ENCODE peak calls at places on chromosomes 11 and 22, in four cellular contexts. One of them, this sample, is unnamed.

GRCh38 chr11:12221136-12221535 is 110.7 kb downstream of the MICAL2 start:
- DNase-seq in HL-60: no peak
- DNase-seq in K562: no peak
- DNase-seq in GM12878: no peak
- DNase-seq in this sample: no peak

GRCh38 chr22:25487508-25487907 is 77.0 kb upstream of the GRK3 start:
- DNase-seq in HL-60: no peak
- DNase-seq in K562: no peak
- DNase-seq in GM12878: no peak
- DNase-seq in this sample: no peak

GRCh38 chr22:27115816-27116256 is 458.4 kb downstream of the MIAT start:
- DNase-seq in HL-60: no peak
- DNase-seq in K562: no peak
- DNase-seq in GM12878: no peak
- DNase-seq in this sample: no peak

GRCh38 chr11:47991266-47991830 is 11.0 kb downstream of the PTPRJ start:
- DNase-seq in HL-60: peak
- DNase-seq in K562: no peak
- DNase-seq in GM12878: no peak
- DNase-seq in this sample: no peak

GRCh38 chr22:48103126-48103875 is 1340.9 kb downstream of the TBC1D22A start:
- DNase-seq in HL-60: no peak
- DNase-seq in K562: no peak
- DNase-seq in GM12878: no peak
- DNase-seq in this sample: no peak

GRCh38 chr11:124877631-124878496 is 12.6 kb downstream of the ROBO3 start:
- DNase-seq in HL-60: no peak
- DNase-seq in K562: no peak
- DNase-seq in GM12878: no peak
- DNase-seq in this sample: no peak

GRCh38 chr11:69040581-69041260 is 8.0 kb upstream of the TPCN2 start:
- DNase-seq in HL-60: no peak
- DNase-seq in K562: no peak
- DNase-seq in GM12878: no peak
- DNase-seq in this sample: no peak

GRCh38 chr22:48691431-48691851 is 1136.2 kb downstream of the BRD1 start:
- DNase-seq in HL-60: no peak
- DNase-seq in K562: no peak
- DNase-seq in GM12878: no peak
- DNase-seq in this sample: no peak

GRCh38 chr11:27347949-27348879 is 14.8 kb downstream of the CCDC34 start:
- DNase-seq in HL-60: no peak
- DNase-seq in K562: no peak
- DNase-seq in GM12878: no peak
- DNase-seq in this sample: no peak

GRCh38 chr22:28601915-28602314 is 77.7 kb downstream of the TTC28 start:
- DNase-seq in HL-60: no peak
- DNase-seq in K562: no peak
- DNase-seq in GM12878: no peak
- DNase-seq in this sample: no peak

GRCh38 chr22:26235792-26236191 is 66.5 kb downstream of the SEZ6L start:
- DNase-seq in HL-60: no peak
- DNase-seq in K562: no peak
- DNase-seq in GM12878: no peak
- DNase-seq in this sample: no peak

GRCh38 chr11:133163463-133164419 is 368.6 kb downstream of the OPCML start:
- DNase-seq in HL-60: peak
- DNase-seq in K562: peak
- DNase-seq in GM12878: peak
- DNase-seq in this sample: peak

GRCh38 chr11:63510360-63511130 is 4.7 kb downstream of the LGALS12 start:
- DNase-seq in HL-60: no peak
- DNase-seq in K562: no peak
- DNase-seq in GM12878: no peak
- DNase-seq in this sample: no peak

GRCh38 chr22:46522743-46523300 is 14.6 kb downstream of the CELSR1 start:
- DNase-seq in HL-60: no peak
- DNase-seq in K562: no peak
- DNase-seq in GM12878: no peak
- DNase-seq in this sample: no peak

GRCh38 chr22:35914665-35915476 is 113.8 kb downstream of the RBFOX2 start:
- DNase-seq in HL-60: no peak
- DNase-seq in K562: peak
- DNase-seq in GM12878: no peak
- DNase-seq in this sample: no peak

GRCh38 chr22:32674925-32675825 is 126.3 kb upstream of the TIMP3 start:
- DNase-seq in HL-60: no peak
- DNase-seq in K562: no peak
- DNase-seq in GM12878: no peak
- DNase-seq in this sample: no peak

GRCh38 chr11:75919525-75919924 is 104.5 kb downstream of the UVRAG start:
- DNase-seq in HL-60: no peak
- DNase-seq in K562: no peak
- DNase-seq in GM12878: no peak
- DNase-seq in this sample: no peak

GRCh38 chr11:90176069-90176468 is 41.6 kb downstream of the NAALAD2 start:
- DNase-seq in HL-60: no peak
- DNase-seq in K562: no peak
- DNase-seq in GM12878: no peak
- DNase-seq in this sample: no peak

DNA sequence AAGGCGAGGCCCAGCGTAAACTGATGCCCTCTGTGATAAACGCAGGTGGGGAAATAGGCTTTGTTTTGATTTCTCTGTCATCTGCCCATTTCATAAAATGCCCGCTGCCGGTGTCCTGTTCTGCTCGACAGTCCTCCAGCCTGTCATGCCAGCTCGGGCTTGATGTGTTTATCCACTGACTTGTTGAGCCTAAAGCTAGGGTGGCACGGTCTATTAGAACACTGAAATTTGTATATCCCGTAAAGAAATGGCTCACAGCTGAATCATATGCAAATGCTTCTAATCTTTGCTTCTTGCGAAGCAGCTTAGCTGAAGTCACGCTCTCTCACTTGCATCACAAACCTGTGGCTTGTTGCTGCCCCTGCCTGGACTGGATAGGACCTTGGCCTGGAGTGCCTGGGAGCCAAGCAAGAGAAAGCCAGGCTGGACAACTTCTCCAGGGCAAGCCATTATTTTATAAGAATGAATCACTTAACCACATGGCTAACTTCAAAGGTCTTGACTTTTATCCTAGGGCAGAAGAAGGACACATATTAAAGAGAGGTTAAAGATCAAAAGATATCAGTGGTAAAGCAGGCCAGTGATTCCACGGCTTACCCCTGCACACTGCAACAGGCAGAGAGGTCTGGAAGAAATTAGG is 33.1 kb downstream of the EHF start:
- DNase-seq in HL-60: peak
- DNase-seq in K562: no peak
- DNase-seq in GM12878: no peak
- DNase-seq in this sample: no peak
- TF ChIP-seq POLR2AphosphoS5 in HL-60: no peak
- TF ChIP-seq POLR2AphosphoS5 in K562: no peak
- TF ChIP-seq POLR2AphosphoS5 in GM12878: no peak
- TF ChIP-seq POLR2AphosphoS5 in this sample: no peak

GRCh38 chr11:17531818-17532131 is 12.4 kb downstream of the USH1C start:
- DNase-seq in HL-60: no peak
- DNase-seq in K562: no peak
- DNase-seq in GM12878: no peak
- DNase-seq in this sample: no peak
- TF ChIP-seq SPI1 in HL-60: no peak
- TF ChIP-seq SPI1 in K562: no peak
- TF ChIP-seq SPI1 in GM12878: no peak
- TF ChIP-seq SPI1 in this sample: no peak

GRCh38 chr11:66616379-66617147 is at the start of gene RBM14:
- DNase-seq in HL-60: peak
- DNase-seq in K562: peak
- DNase-seq in GM12878: peak
- DNase-seq in this sample: peak

GRCh38 chr11:66614073-66614472 is 2.4 kb upstream of the RBM14 start:
- DNase-seq in HL-60: no peak
- DNase-seq in K562: no peak
- DNase-seq in GM12878: no peak
- DNase-seq in this sample: no peak

GRCh38 chr11:66617148-66617814 is 851 bp downstream of the RBM14 start:
- DNase-seq in HL-60: peak
- DNase-seq in K562: no peak
- DNase-seq in GM12878: no peak
- DNase-seq in this sample: no peak

GRCh38 chr11:66624450-66624849 is 8.0 kb downstream of the RBM14 start:
- DNase-seq in HL-60: no peak
- DNase-seq in K562: no peak
- DNase-seq in GM12878: no peak
- DNase-seq in this sample: no peak

GRCh38 chr11:66619080-66619554 is 2.7 kb downstream of the RBM14 start:
- DNase-seq in HL-60: peak
- DNase-seq in K562: no peak
- DNase-seq in GM12878: no peak
- DNase-seq in this sample: no peak
- TF ChIP-seq POLR2AphosphoS5 in HL-60: no peak
- TF ChIP-seq POLR2AphosphoS5 in K562: no peak
- TF ChIP-seq POLR2AphosphoS5 in GM12878: no peak
- TF ChIP-seq POLR2AphosphoS5 in this sample: no peak

GRCh38 chr11:117187799-117188481 is 9.4 kb downstream of the SIDT2 start:
- DNase-seq in HL-60: no peak
- DNase-seq in K562: no peak
- DNase-seq in GM12878: no peak
- DNase-seq in this sample: no peak

GRCh38 chr11:117189941-117190544 is 9.1 kb upstream of the TAGLN start:
- DNase-seq in HL-60: no peak
- DNase-seq in K562: no peak
- DNase-seq in GM12878: no peak
- DNase-seq in this sample: no peak

GRCh38 chr11:117187428-117187798 is 8.9 kb downstream of the SIDT2 start:
- DNase-seq in HL-60: no peak
- DNase-seq in K562: no peak
- DNase-seq in GM12878: no peak
- DNase-seq in this sample: no peak

GRCh38 chr11:117188620-117189081 is 10.1 kb downstream of the SIDT2 start:
- DNase-seq in HL-60: no peak
- DNase-seq in K562: no peak
- DNase-seq in GM12878: no peak
- DNase-seq in this sample: no peak

DNA sequence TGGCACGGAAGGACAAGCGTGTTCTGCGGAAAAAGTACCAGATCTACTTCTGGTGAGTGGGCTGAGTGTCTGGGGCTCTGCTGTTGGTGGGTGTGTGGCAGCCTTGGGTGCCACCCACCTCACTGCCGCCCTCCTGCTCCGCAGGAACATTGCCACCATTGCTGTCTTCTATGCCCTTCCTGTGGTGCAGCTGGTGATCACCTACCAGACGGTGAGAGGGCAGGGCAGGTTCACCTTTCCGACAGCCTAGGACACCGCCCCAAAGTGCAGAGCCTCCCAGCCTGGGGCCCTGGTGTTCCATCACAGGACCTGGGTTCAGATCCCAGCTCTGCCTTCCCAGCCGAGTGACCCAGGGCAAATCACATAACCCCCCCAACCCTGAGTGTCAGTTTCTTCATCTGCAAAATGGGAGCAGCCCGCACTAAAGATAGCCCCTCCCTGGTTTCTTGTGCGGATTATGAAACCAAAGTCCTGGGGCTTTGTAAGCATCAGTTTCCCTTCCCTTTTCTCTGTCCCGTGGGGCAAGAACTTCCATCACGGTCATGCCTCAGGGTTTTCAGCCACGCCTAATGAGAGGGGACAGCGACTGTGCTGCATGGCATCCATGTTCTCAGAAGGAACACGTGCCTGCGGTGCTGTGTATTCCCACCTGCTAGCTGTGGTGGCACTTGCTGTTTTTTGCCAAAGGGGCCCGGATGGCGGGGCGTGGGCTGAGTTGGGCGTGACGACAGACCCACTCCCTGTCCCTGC is 9.8 kb upstream of the TAGLN start:
- DNase-seq in HL-60: no peak
- DNase-seq in K562: no peak
- DNase-seq in GM12878: peak
- DNase-seq in this sample: no peak
- TF ChIP-seq SPI1 in HL-60: no peak
- TF ChIP-seq SPI1 in K562: no peak
- TF ChIP-seq SPI1 in GM12878: peak
- TF ChIP-seq SPI1 in this sample: peak

This sample was measured in GM12891.